ENCODE peak calls at places on chromosomes 5 and 9, in five cellular contexts. One of them, this sample, is unnamed.

GRCh38 chr5:15834596-15835245 is 334.7 kb downstream of the FBXL7 start:
- DNase-seq in occipital lobe: no peak
- DNase-seq in stimulated activated CD8-positive, alpha-beta memory T cell treated with anti-CD3 and anti-CD28 coated beads, Interleukin-4, amount 100 ng/mL, for 4 hours: no peak
- DNase-seq in HFFc6: peak
- DNase-seq in activated effector memory CD4-positive, alpha-beta T cell treated with anti-CD3 and anti-CD28 coated beads, Interleukin-2, amount 50 U/mL, for 16 hours: no peak
- DNase-seq in this sample: no peak

GRCh38 chr5:97365173-97365845 is 182.3 kb upstream of the RIOK2 start:
- DNase-seq in occipital lobe: no peak
- DNase-seq in HFFc6: no peak
- DNase-seq in activated effector memory CD4-positive, alpha-beta T cell treated with anti-CD3 and anti-CD28 coated beads, Interleukin-2, amount 50 U/mL, for 16 hours: no peak
- DNase-seq in stimulated activated CD8-positive, alpha-beta memory T cell treated with anti-CD3 and anti-CD28 coated beads, Interleukin-4, amount 100 ng/mL, for 4 hours: no peak
- DNase-seq in this sample: no peak

GRCh38 chr9:95089257-95089873 is 228.1 kb downstream of the FANCC start:
- DNase-seq in occipital lobe: no peak
- DNase-seq in HFFc6: no peak
- DNase-seq in activated effector memory CD4-positive, alpha-beta T cell treated with anti-CD3 and anti-CD28 coated beads, Interleukin-2, amount 50 U/mL, for 16 hours: peak
- DNase-seq in stimulated activated CD8-positive, alpha-beta memory T cell treated with anti-CD3 and anti-CD28 coated beads, Interleukin-4, amount 100 ng/mL, for 4 hours: no peak
- DNase-seq in this sample: peak

GRCh38 chr5:85590764-85591163 is 1027.0 kb upstream of the COX7C start:
- DNase-seq in stimulated activated CD8-positive, alpha-beta memory T cell treated with anti-CD3 and anti-CD28 coated beads, Interleukin-4, amount 100 ng/mL, for 4 hours: no peak
- DNase-seq in HFFc6: no peak
- DNase-seq in occipital lobe: no peak
- DNase-seq in activated effector memory CD4-positive, alpha-beta T cell treated with anti-CD3 and anti-CD28 coated beads, Interleukin-2, amount 50 U/mL, for 16 hours: no peak
- DNase-seq in this sample: no peak

GRCh38 chr5:111384220-111384619 is 128.1 kb downstream of the STARD4 start:
- DNase-seq in activated effector memory CD4-positive, alpha-beta T cell treated with anti-CD3 and anti-CD28 coated beads, Interleukin-2, amount 50 U/mL, for 16 hours: no peak
- DNase-seq in stimulated activated CD8-positive, alpha-beta memory T cell treated with anti-CD3 and anti-CD28 coated beads, Interleukin-4, amount 100 ng/mL, for 4 hours: no peak
- DNase-seq in occipital lobe: no peak
- DNase-seq in HFFc6: no peak
- DNase-seq in this sample: no peak

GRCh38 chr5:34503379-34504346 is 152.5 kb upstream of the RAI14 start:
- DNase-seq in HFFc6: no peak
- DNase-seq in occipital lobe: peak
- DNase-seq in stimulated activated CD8-positive, alpha-beta memory T cell treated with anti-CD3 and anti-CD28 coated beads, Interleukin-4, amount 100 ng/mL, for 4 hours: no peak
- DNase-seq in activated effector memory CD4-positive, alpha-beta T cell treated with anti-CD3 and anti-CD28 coated beads, Interleukin-2, amount 50 U/mL, for 16 hours: no peak
- DNase-seq in this sample: no peak

GRCh38 chr9:122346478-122347347 is 24.1 kb upstream of the PTGS1 start:
- DNase-seq in occipital lobe: no peak
- DNase-seq in activated effector memory CD4-positive, alpha-beta T cell treated with anti-CD3 and anti-CD28 coated beads, Interleukin-2, amount 50 U/mL, for 16 hours: no peak
- DNase-seq in stimulated activated CD8-positive, alpha-beta memory T cell treated with anti-CD3 and anti-CD28 coated beads, Interleukin-4, amount 100 ng/mL, for 4 hours: no peak
- DNase-seq in HFFc6: no peak
- DNase-seq in this sample: peak

GRCh38 chr5:151332857-151333256 is 14.5 kb downstream of the SLC36A2 start:
- DNase-seq in stimulated activated CD8-positive, alpha-beta memory T cell treated with anti-CD3 and anti-CD28 coated beads, Interleukin-4, amount 100 ng/mL, for 4 hours: no peak
- DNase-seq in occipital lobe: no peak
- DNase-seq in activated effector memory CD4-positive, alpha-beta T cell treated with anti-CD3 and anti-CD28 coated beads, Interleukin-2, amount 50 U/mL, for 16 hours: no peak
- DNase-seq in HFFc6: no peak
- DNase-seq in this sample: no peak

GRCh38 chr9:21813575-21814473 is 11.4 kb downstream of the MTAP start:
- DNase-seq in activated effector memory CD4-positive, alpha-beta T cell treated with anti-CD3 and anti-CD28 coated beads, Interleukin-2, amount 50 U/mL, for 16 hours: peak
- DNase-seq in stimulated activated CD8-positive, alpha-beta memory T cell treated with anti-CD3 and anti-CD28 coated beads, Interleukin-4, amount 100 ng/mL, for 4 hours: peak
- DNase-seq in occipital lobe: peak
- DNase-seq in HFFc6: peak
- DNase-seq in this sample: no peak

GRCh38 chr5:114450516-114450909 is 88.6 kb downstream of the KCNN2 start:
- DNase-seq in activated effector memory CD4-positive, alpha-beta T cell treated with anti-CD3 and anti-CD28 coated beads, Interleukin-2, amount 50 U/mL, for 16 hours: no peak
- DNase-seq in HFFc6: peak
- DNase-seq in occipital lobe: no peak
- DNase-seq in stimulated activated CD8-positive, alpha-beta memory T cell treated with anti-CD3 and anti-CD28 coated beads, Interleukin-4, amount 100 ng/mL, for 4 hours: no peak
- DNase-seq in this sample: no peak

GRCh38 chr9:128118971-128119665 is 8.4 kb downstream of the PTGES2 start:
- DNase-seq in occipital lobe: no peak
- DNase-seq in HFFc6: no peak
- DNase-seq in activated effector memory CD4-positive, alpha-beta T cell treated with anti-CD3 and anti-CD28 coated beads, Interleukin-2, amount 50 U/mL, for 16 hours: peak
- DNase-seq in stimulated activated CD8-positive, alpha-beta memory T cell treated with anti-CD3 and anti-CD28 coated beads, Interleukin-4, amount 100 ng/mL, for 4 hours: no peak
- DNase-seq in this sample: no peak

GRCh38 chr5:176695073-176695472 is 47.8 kb downstream of the TSPAN17 start:
- DNase-seq in HFFc6: no peak
- DNase-seq in activated effector memory CD4-positive, alpha-beta T cell treated with anti-CD3 and anti-CD28 coated beads, Interleukin-2, amount 50 U/mL, for 16 hours: no peak
- DNase-seq in stimulated activated CD8-positive, alpha-beta memory T cell treated with anti-CD3 and anti-CD28 coated beads, Interleukin-4, amount 100 ng/mL, for 4 hours: no peak
- DNase-seq in occipital lobe: no peak
- DNase-seq in this sample: no peak

GRCh38 chr5:133870661-133871060 is 97.8 kb downstream of the C5orf15 start:
- DNase-seq in activated effector memory CD4-positive, alpha-beta T cell treated with anti-CD3 and anti-CD28 coated beads, Interleukin-2, amount 50 U/mL, for 16 hours: peak
- DNase-seq in occipital lobe: no peak
- DNase-seq in stimulated activated CD8-positive, alpha-beta memory T cell treated with anti-CD3 and anti-CD28 coated beads, Interleukin-4, amount 100 ng/mL, for 4 hours: no peak
- DNase-seq in HFFc6: peak
- DNase-seq in this sample: peak

GRCh38 chr5:93252165-93252564 is 328.9 kb downstream of the NR2F1-AS1 start:
- DNase-seq in occipital lobe: no peak
- DNase-seq in stimulated activated CD8-positive, alpha-beta memory T cell treated with anti-CD3 and anti-CD28 coated beads, Interleukin-4, amount 100 ng/mL, for 4 hours: no peak
- DNase-seq in activated effector memory CD4-positive, alpha-beta T cell treated with anti-CD3 and anti-CD28 coated beads, Interleukin-2, amount 50 U/mL, for 16 hours: no peak
- DNase-seq in HFFc6: no peak
- DNase-seq in this sample: no peak

GRCh38 chr5:43305948-43306563 is 7.2 kb downstream of the HMGCS1 start:
- DNase-seq in HFFc6: peak
- DNase-seq in occipital lobe: no peak
- DNase-seq in activated effector memory CD4-positive, alpha-beta T cell treated with anti-CD3 and anti-CD28 coated beads, Interleukin-2, amount 50 U/mL, for 16 hours: no peak
- DNase-seq in stimulated activated CD8-positive, alpha-beta memory T cell treated with anti-CD3 and anti-CD28 coated beads, Interleukin-4, amount 100 ng/mL, for 4 hours: no peak
- DNase-seq in this sample: no peak

GRCh38 chr9:78559449-78559885 is 262.5 kb downstream of the PSAT1 start:
- DNase-seq in stimulated activated CD8-positive, alpha-beta memory T cell treated with anti-CD3 and anti-CD28 coated beads, Interleukin-4, amount 100 ng/mL, for 4 hours: no peak
- DNase-seq in occipital lobe: no peak
- DNase-seq in HFFc6: peak
- DNase-seq in activated effector memory CD4-positive, alpha-beta T cell treated with anti-CD3 and anti-CD28 coated beads, Interleukin-2, amount 50 U/mL, for 16 hours: no peak
- DNase-seq in this sample: no peak

GRCh38 chr9:86168256-86168655 is 68.9 kb upstream of the GOLM1 start:
- DNase-seq in activated effector memory CD4-positive, alpha-beta T cell treated with anti-CD3 and anti-CD28 coated beads, Interleukin-2, amount 50 U/mL, for 16 hours: no peak
- DNase-seq in stimulated activated CD8-positive, alpha-beta memory T cell treated with anti-CD3 and anti-CD28 coated beads, Interleukin-4, amount 100 ng/mL, for 4 hours: no peak
- DNase-seq in occipital lobe: no peak
- DNase-seq in HFFc6: no peak
- DNase-seq in this sample: no peak

GRCh38 chr9:95462419-95463121 is 54.2 kb downstream of the PTCH1 start:
- DNase-seq in occipital lobe: peak
- DNase-seq in stimulated activated CD8-positive, alpha-beta memory T cell treated with anti-CD3 and anti-CD28 coated beads, Interleukin-4, amount 100 ng/mL, for 4 hours: peak
- DNase-seq in HFFc6: peak
- DNase-seq in activated effector memory CD4-positive, alpha-beta T cell treated with anti-CD3 and anti-CD28 coated beads, Interleukin-2, amount 50 U/mL, for 16 hours: peak
- DNase-seq in this sample: no peak

GRCh38 chr9:76512826-76513225 is 53.8 kb downstream of the GCNT1 start:
- DNase-seq in activated effector memory CD4-positive, alpha-beta T cell treated with anti-CD3 and anti-CD28 coated beads, Interleukin-2, amount 50 U/mL, for 16 hours: no peak
- DNase-seq in occipital lobe: no peak
- DNase-seq in HFFc6: peak
- DNase-seq in stimulated activated CD8-positive, alpha-beta memory T cell treated with anti-CD3 and anti-CD28 coated beads, Interleukin-4, amount 100 ng/mL, for 4 hours: no peak
- DNase-seq in this sample: no peak

GRCh38 chr5:180341595-180341994 is 11.5 kb downstream of the GFPT2 start:
- DNase-seq in activated effector memory CD4-positive, alpha-beta T cell treated with anti-CD3 and anti-CD28 coated beads, Interleukin-2, amount 50 U/mL, for 16 hours: no peak
- DNase-seq in stimulated activated CD8-positive, alpha-beta memory T cell treated with anti-CD3 and anti-CD28 coated beads, Interleukin-4, amount 100 ng/mL, for 4 hours: no peak
- DNase-seq in occipital lobe: no peak
- DNase-seq in HFFc6: no peak
- DNase-seq in this sample: no peak

GRCh38 chr5:157108961-157109360 is at the start of gene HAVCR2:
- DNase-seq in HFFc6: no peak
- DNase-seq in occipital lobe: no peak
- DNase-seq in activated effector memory CD4-positive, alpha-beta T cell treated with anti-CD3 and anti-CD28 coated beads, Interleukin-2, amount 50 U/mL, for 16 hours: peak
- DNase-seq in stimulated activated CD8-positive, alpha-beta memory T cell treated with anti-CD3 and anti-CD28 coated beads, Interleukin-4, amount 100 ng/mL, for 4 hours: no peak
- DNase-seq in this sample: peak

GRCh38 chr9:88322906-88323566 is 65.2 kb upstream of the SPIN1 start:
- DNase-seq in HFFc6: peak
- DNase-seq in activated effector memory CD4-positive, alpha-beta T cell treated with anti-CD3 and anti-CD28 coated beads, Interleukin-2, amount 50 U/mL, for 16 hours: peak
- DNase-seq in stimulated activated CD8-positive, alpha-beta memory T cell treated with anti-CD3 and anti-CD28 coated beads, Interleukin-4, amount 100 ng/mL, for 4 hours: no peak
- DNase-seq in occipital lobe: no peak
- DNase-seq in this sample: peak

GRCh38 chr5:176810687-176811501 is 535 bp downstream of the UNC5A start:
- DNase-seq in occipital lobe: peak
- DNase-seq in HFFc6: no peak
- DNase-seq in activated effector memory CD4-positive, alpha-beta T cell treated with anti-CD3 and anti-CD28 coated beads, Interleukin-2, amount 50 U/mL, for 16 hours: no peak
- DNase-seq in stimulated activated CD8-positive, alpha-beta memory T cell treated with anti-CD3 and anti-CD28 coated beads, Interleukin-4, amount 100 ng/mL, for 4 hours: no peak
- DNase-seq in this sample: no peak

GRCh38 chr5:72415926-72416325 is 91.3 kb downstream of the ZNF366 start:
- DNase-seq in activated effector memory CD4-positive, alpha-beta T cell treated with anti-CD3 and anti-CD28 coated beads, Interleukin-2, amount 50 U/mL, for 16 hours: no peak
- DNase-seq in stimulated activated CD8-positive, alpha-beta memory T cell treated with anti-CD3 and anti-CD28 coated beads, Interleukin-4, amount 100 ng/mL, for 4 hours: no peak
- DNase-seq in HFFc6: no peak
- DNase-seq in occipital lobe: no peak
- DNase-seq in this sample: no peak

GRCh38 chr5:144139586-144139985 is 30.9 kb downstream of the YIPF5 start:
- DNase-seq in occipital lobe: no peak
- DNase-seq in activated effector memory CD4-positive, alpha-beta T cell treated with anti-CD3 and anti-CD28 coated beads, Interleukin-2, amount 50 U/mL, for 16 hours: no peak
- DNase-seq in HFFc6: no peak
- DNase-seq in stimulated activated CD8-positive, alpha-beta memory T cell treated with anti-CD3 and anti-CD28 coated beads, Interleukin-4, amount 100 ng/mL, for 4 hours: no peak
- DNase-seq in this sample: no peak

GRCh38 chr5:76273491-76273890 is 129.6 kb upstream of the IQGAP2 start:
- DNase-seq in activated effector memory CD4-positive, alpha-beta T cell treated with anti-CD3 and anti-CD28 coated beads, Interleukin-2, amount 50 U/mL, for 16 hours: no peak
- DNase-seq in stimulated activated CD8-positive, alpha-beta memory T cell treated with anti-CD3 and anti-CD28 coated beads, Interleukin-4, amount 100 ng/mL, for 4 hours: no peak
- DNase-seq in HFFc6: no peak
- DNase-seq in occipital lobe: no peak
- DNase-seq in this sample: no peak

GRCh38 chr5:178229861-178230260 is 2.7 kb downstream of the PHYKPL start:
- DNase-seq in activated effector memory CD4-positive, alpha-beta T cell treated with anti-CD3 and anti-CD28 coated beads, Interleukin-2, amount 50 U/mL, for 16 hours: no peak
- DNase-seq in stimulated activated CD8-positive, alpha-beta memory T cell treated with anti-CD3 and anti-CD28 coated beads, Interleukin-4, amount 100 ng/mL, for 4 hours: no peak
- DNase-seq in occipital lobe: no peak
- DNase-seq in HFFc6: no peak
- DNase-seq in this sample: no peak

GRCh38 chr5:113099822-113100221 is 123.2 kb downstream of the DCP2 start:
- DNase-seq in HFFc6: no peak
- DNase-seq in activated effector memory CD4-positive, alpha-beta T cell treated with anti-CD3 and anti-CD28 coated beads, Interleukin-2, amount 50 U/mL, for 16 hours: no peak
- DNase-seq in occipital lobe: no peak
- DNase-seq in stimulated activated CD8-positive, alpha-beta memory T cell treated with anti-CD3 and anti-CD28 coated beads, Interleukin-4, amount 100 ng/mL, for 4 hours: no peak
- DNase-seq in this sample: no peak

GRCh38 chr5:41193462-41194166 is 19.7 kb downstream of the C6 start:
- DNase-seq in activated effector memory CD4-positive, alpha-beta T cell treated with anti-CD3 and anti-CD28 coated beads, Interleukin-2, amount 50 U/mL, for 16 hours: no peak
- DNase-seq in occipital lobe: no peak
- DNase-seq in stimulated activated CD8-positive, alpha-beta memory T cell treated with anti-CD3 and anti-CD28 coated beads, Interleukin-4, amount 100 ng/mL, for 4 hours: no peak
- DNase-seq in HFFc6: no peak
- DNase-seq in this sample: peak

GRCh38 chr5:147455822-147456221 is 54.0 kb downstream of the DPYSL3 start:
- DNase-seq in occipital lobe: no peak
- DNase-seq in activated effector memory CD4-positive, alpha-beta T cell treated with anti-CD3 and anti-CD28 coated beads, Interleukin-2, amount 50 U/mL, for 16 hours: no peak
- DNase-seq in stimulated activated CD8-positive, alpha-beta memory T cell treated with anti-CD3 and anti-CD28 coated beads, Interleukin-4, amount 100 ng/mL, for 4 hours: no peak
- DNase-seq in HFFc6: no peak
- DNase-seq in this sample: no peak

GRCh38 chr9:68949271-68950000 is 64.5 kb downstream of the PRKACG start:
- DNase-seq in HFFc6: peak
- DNase-seq in occipital lobe: no peak
- DNase-seq in stimulated activated CD8-positive, alpha-beta memory T cell treated with anti-CD3 and anti-CD28 coated beads, Interleukin-4, amount 100 ng/mL, for 4 hours: no peak
- DNase-seq in activated effector memory CD4-positive, alpha-beta T cell treated with anti-CD3 and anti-CD28 coated beads, Interleukin-2, amount 50 U/mL, for 16 hours: no peak
- DNase-seq in this sample: no peak

GRCh38 chr9:99601506-99601905 is 220.2 kb upstream of the NR4A3 start:
- DNase-seq in activated effector memory CD4-positive, alpha-beta T cell treated with anti-CD3 and anti-CD28 coated beads, Interleukin-2, amount 50 U/mL, for 16 hours: no peak
- DNase-seq in HFFc6: no peak
- DNase-seq in stimulated activated CD8-positive, alpha-beta memory T cell treated with anti-CD3 and anti-CD28 coated beads, Interleukin-4, amount 100 ng/mL, for 4 hours: no peak
- DNase-seq in occipital lobe: no peak
- DNase-seq in this sample: no peak

GRCh38 chr9:138040446-138041430 is 163.2 kb downstream of the CACNA1B start:
- DNase-seq in occipital lobe: no peak
- DNase-seq in HFFc6: no peak
- DNase-seq in activated effector memory CD4-positive, alpha-beta T cell treated with anti-CD3 and anti-CD28 coated beads, Interleukin-2, amount 50 U/mL, for 16 hours: no peak
- DNase-seq in stimulated activated CD8-positive, alpha-beta memory T cell treated with anti-CD3 and anti-CD28 coated beads, Interleukin-4, amount 100 ng/mL, for 4 hours: no peak
- DNase-seq in this sample: peak